ENCODE peak calls at places on chromosomes 12 and 14, in nine cellular contexts. One of them, this sample, is unnamed. For H3K4me1, the result is how much of the 10 kb centered on the place peaks cover.

GRCh38 chr12:2215709-2216560 is 163.1 kb downstream of the CACNA1C start:
- DNase-seq in IMR-90: peak
- DNase-seq in HCT116: no peak
- DNase-seq in body of pancreas: no peak
- DNase-seq in heart left ventricle: no peak
- DNase-seq in A549: no peak
- DNase-seq in HepG2: no peak
- DNase-seq in tibial nerve: no peak
- DNase-seq in transverse colon: no peak
- DNase-seq in this sample: no peak

GRCh38 chr12:126487581-126487980 is 1422.3 kb downstream of the AACS start:
- DNase-seq in tibial nerve: no peak
- DNase-seq in A549: no peak
- DNase-seq in HepG2: no peak
- DNase-seq in IMR-90: no peak
- DNase-seq in heart left ventricle: no peak
- DNase-seq in body of pancreas: no peak
- DNase-seq in transverse colon: no peak
- DNase-seq in HCT116: no peak
- DNase-seq in this sample: no peak

GRCh38 chr12:21818627-21819026 is 44.1 kb upstream of the KCNJ8 start:
- DNase-seq in transverse colon: no peak
- DNase-seq in IMR-90: peak
- DNase-seq in HCT116: no peak
- DNase-seq in heart left ventricle: no peak
- DNase-seq in HepG2: no peak
- DNase-seq in body of pancreas: no peak
- DNase-seq in A549: no peak
- DNase-seq in tibial nerve: no peak
- DNase-seq in this sample: no peak

GRCh38 chr12:16573652-16574077 is 32.3 kb downstream of the LMO3 start:
- DNase-seq in body of pancreas: peak
- DNase-seq in heart left ventricle: no peak
- DNase-seq in tibial nerve: peak
- DNase-seq in HCT116: no peak
- DNase-seq in HepG2: peak
- DNase-seq in transverse colon: peak
- DNase-seq in IMR-90: peak
- DNase-seq in A549: no peak
- DNase-seq in this sample: peak

GRCh38 chr14:97602438-97603117 is 805.4 kb downstream of the VRK1 start:
- DNase-seq in transverse colon: peak
- DNase-seq in A549: no peak
- DNase-seq in HCT116: no peak
- DNase-seq in IMR-90: no peak
- DNase-seq in HepG2: no peak
- DNase-seq in body of pancreas: no peak
- DNase-seq in heart left ventricle: peak
- DNase-seq in tibial nerve: no peak
- DNase-seq in this sample: no peak

GRCh38 chr12:132148368-132149045 is 4.2 kb downstream of the NOC4L start:
- DNase-seq in tibial nerve: no peak
- DNase-seq in HepG2: no peak
- DNase-seq in HCT116: no peak
- DNase-seq in A549: no peak
- DNase-seq in heart left ventricle: no peak
- DNase-seq in IMR-90: no peak
- DNase-seq in transverse colon: no peak
- DNase-seq in body of pancreas: no peak
- DNase-seq in this sample: no peak

GRCh38 chr12:70660002-70660604 is 22.9 kb upstream of the PTPRB start:
- DNase-seq in tibial nerve: no peak
- DNase-seq in body of pancreas: no peak
- DNase-seq in HepG2: no peak
- DNase-seq in transverse colon: no peak
- DNase-seq in HCT116: no peak
- DNase-seq in IMR-90: no peak
- DNase-seq in A549: no peak
- DNase-seq in heart left ventricle: no peak
- DNase-seq in this sample: no peak

GRCh38 chr12:113140706-113141105 is 5.1 kb upstream of the RASAL1 start:
- DNase-seq in HepG2: no peak
- DNase-seq in HCT116: no peak
- DNase-seq in transverse colon: no peak
- DNase-seq in tibial nerve: no peak
- DNase-seq in heart left ventricle: peak
- DNase-seq in body of pancreas: no peak
- DNase-seq in IMR-90: no peak
- DNase-seq in A549: no peak
- DNase-seq in this sample: no peak

GRCh38 chr12:57470286-57470969 is 9.2 kb downstream of the ARHGAP9 start:
- DNase-seq in body of pancreas: no peak
- DNase-seq in tibial nerve: no peak
- DNase-seq in HCT116: no peak
- DNase-seq in IMR-90: no peak
- DNase-seq in HepG2: no peak
- DNase-seq in A549: no peak
- DNase-seq in transverse colon: no peak
- DNase-seq in heart left ventricle: no peak
- DNase-seq in this sample: no peak

DNA sequence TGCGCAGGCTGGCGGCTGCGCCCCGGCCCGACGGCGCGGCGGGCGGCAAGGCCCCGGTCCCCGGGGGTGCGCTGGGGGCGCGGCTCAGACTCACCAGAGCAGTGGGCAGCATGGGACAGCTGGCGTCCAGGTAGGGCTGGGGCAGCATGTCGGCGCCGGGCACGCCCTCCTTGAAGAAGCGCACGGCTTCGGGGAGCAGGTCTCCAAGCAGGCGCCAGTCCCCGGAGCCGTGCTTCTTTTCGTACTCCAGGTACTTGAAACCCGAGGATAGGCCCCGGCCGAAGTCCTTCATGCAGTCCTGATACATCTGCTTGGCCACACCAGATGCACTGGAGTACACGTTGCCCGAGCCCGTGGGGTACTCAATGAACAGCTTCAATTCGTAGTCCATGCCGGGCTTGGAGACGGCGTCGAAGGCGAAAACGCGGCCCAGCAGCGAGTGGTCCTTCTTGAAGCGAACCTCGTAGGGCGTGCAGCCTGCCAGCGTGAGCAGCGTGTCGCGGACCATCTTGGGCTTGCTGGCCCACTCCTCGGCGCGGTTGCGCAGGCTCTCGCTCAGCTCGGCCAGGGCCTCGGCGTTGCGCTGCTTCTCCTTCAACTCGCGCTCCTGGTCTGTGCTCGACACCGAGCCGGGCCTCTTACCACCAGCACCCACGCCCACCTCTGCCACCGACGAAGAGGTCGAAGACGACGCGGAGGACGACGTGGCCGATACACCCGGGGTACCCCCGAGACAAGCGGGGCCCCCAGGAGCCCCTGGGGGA is 2.2 kb downstream of the IRF2BPL start:
- DNase-seq in HCT116: no peak
- DNase-seq in HepG2: no peak
- DNase-seq in heart left ventricle: peak
- DNase-seq in transverse colon: no peak
- DNase-seq in tibial nerve: no peak
- DNase-seq in body of pancreas: peak
- DNase-seq in IMR-90: peak
- DNase-seq in A549: no peak
- DNase-seq in this sample: peak
- H3K4me1 ChIP-seq in HCT116: half or more
- H3K4me1 ChIP-seq in HepG2: half or more
- H3K4me1 ChIP-seq in heart left ventricle: under half
- H3K4me1 ChIP-seq in transverse colon: half or more
- H3K4me1 ChIP-seq in tibial nerve: half or more
- H3K4me1 ChIP-seq in body of pancreas: half or more
- H3K4me1 ChIP-seq in IMR-90: under half
- H3K4me1 ChIP-seq in A549: half or more
- H3K4me1 ChIP-seq in this sample: under half

GRCh38 chr14:72904218-72904617 is 10.3 kb upstream of the DPF3 start:
- DNase-seq in A549: no peak
- DNase-seq in HepG2: no peak
- DNase-seq in IMR-90: no peak
- DNase-seq in HCT116: no peak
- DNase-seq in body of pancreas: no peak
- DNase-seq in tibial nerve: no peak
- DNase-seq in transverse colon: no peak
- DNase-seq in heart left ventricle: no peak
- DNase-seq in this sample: no peak
- TF ChIP-seq POLR2A in A549: no peak
- TF ChIP-seq POLR2A in HepG2: no peak
- TF ChIP-seq POLR2A in IMR-90: no peak
- TF ChIP-seq POLR2A in HCT116: no peak
- TF ChIP-seq POLR2A in body of pancreas: no peak
- TF ChIP-seq POLR2A in tibial nerve: no peak
- TF ChIP-seq POLR2A in transverse colon: no peak
- TF ChIP-seq POLR2A in heart left ventricle: no peak
- TF ChIP-seq POLR2A in this sample: no peak

GRCh38 chr14:72920008-72920407 is 6.3 kb upstream of the DCAF4 start:
- DNase-seq in body of pancreas: no peak
- DNase-seq in transverse colon: no peak
- DNase-seq in HCT116: no peak
- DNase-seq in tibial nerve: no peak
- DNase-seq in IMR-90: no peak
- DNase-seq in HepG2: no peak
- DNase-seq in A549: no peak
- DNase-seq in heart left ventricle: no peak
- DNase-seq in this sample: no peak
- TF ChIP-seq CTCF in body of pancreas: no peak
- TF ChIP-seq CTCF in transverse colon: no peak
- TF ChIP-seq CTCF in HCT116: peak
- TF ChIP-seq CTCF in tibial nerve: no peak
- TF ChIP-seq CTCF in IMR-90: peak
- TF ChIP-seq CTCF in HepG2: no peak
- TF ChIP-seq CTCF in A549: no peak
- TF ChIP-seq CTCF in heart left ventricle: no peak
- TF ChIP-seq CTCF in this sample: no peak

GRCh38 chr12:116133149-116133548 is 144.3 kb downstream of the MED13L start:
- DNase-seq in body of pancreas: no peak
- DNase-seq in IMR-90: peak
- DNase-seq in A549: no peak
- DNase-seq in heart left ventricle: no peak
- DNase-seq in tibial nerve: no peak
- DNase-seq in HepG2: peak
- DNase-seq in HCT116: no peak
- DNase-seq in transverse colon: no peak
- DNase-seq in this sample: no peak
- H3K4me1 ChIP-seq in body of pancreas: under half
- H3K4me1 ChIP-seq in IMR-90: under half
- H3K4me1 ChIP-seq in A549: half or more
- H3K4me1 ChIP-seq in heart left ventricle: under half
- H3K4me1 ChIP-seq in tibial nerve: under half
- H3K4me1 ChIP-seq in HepG2: half or more
- H3K4me1 ChIP-seq in HCT116: under half
- H3K4me1 ChIP-seq in transverse colon: half or more
- H3K4me1 ChIP-seq in this sample: under half

DNA sequence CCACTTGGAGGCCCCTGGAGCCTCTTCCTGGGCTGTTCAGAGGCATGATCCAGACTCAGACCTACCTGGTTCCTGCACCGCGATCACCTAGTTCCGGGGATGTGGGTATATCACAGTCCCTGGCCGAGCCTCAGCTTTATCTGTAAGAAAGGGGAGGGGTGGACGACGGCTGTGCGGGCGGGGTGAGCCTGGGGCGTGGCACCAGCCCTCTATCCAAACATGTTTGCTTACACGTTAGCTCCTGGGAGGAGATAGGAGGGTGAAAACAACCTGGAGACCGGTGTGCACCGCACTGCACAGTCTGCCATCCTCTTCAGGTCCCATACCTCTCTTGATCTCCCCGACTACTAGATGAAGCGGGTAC is 1.2 kb downstream of the ANKRD9 start:
- DNase-seq in A549: peak
- DNase-seq in transverse colon: peak
- DNase-seq in body of pancreas: peak
- DNase-seq in tibial nerve: no peak
- DNase-seq in HepG2: peak
- DNase-seq in IMR-90: no peak
- DNase-seq in HCT116: no peak
- DNase-seq in heart left ventricle: no peak
- DNase-seq in this sample: no peak
- TF ChIP-seq POLR2A in A549: no peak
- TF ChIP-seq POLR2A in transverse colon: peak
- TF ChIP-seq POLR2A in body of pancreas: no peak
- TF ChIP-seq POLR2A in tibial nerve: no peak
- TF ChIP-seq POLR2A in HepG2: no peak
- TF ChIP-seq POLR2A in IMR-90: no peak
- TF ChIP-seq POLR2A in HCT116: no peak
- TF ChIP-seq POLR2A in heart left ventricle: no peak
- TF ChIP-seq POLR2A in this sample: no peak

DNA sequence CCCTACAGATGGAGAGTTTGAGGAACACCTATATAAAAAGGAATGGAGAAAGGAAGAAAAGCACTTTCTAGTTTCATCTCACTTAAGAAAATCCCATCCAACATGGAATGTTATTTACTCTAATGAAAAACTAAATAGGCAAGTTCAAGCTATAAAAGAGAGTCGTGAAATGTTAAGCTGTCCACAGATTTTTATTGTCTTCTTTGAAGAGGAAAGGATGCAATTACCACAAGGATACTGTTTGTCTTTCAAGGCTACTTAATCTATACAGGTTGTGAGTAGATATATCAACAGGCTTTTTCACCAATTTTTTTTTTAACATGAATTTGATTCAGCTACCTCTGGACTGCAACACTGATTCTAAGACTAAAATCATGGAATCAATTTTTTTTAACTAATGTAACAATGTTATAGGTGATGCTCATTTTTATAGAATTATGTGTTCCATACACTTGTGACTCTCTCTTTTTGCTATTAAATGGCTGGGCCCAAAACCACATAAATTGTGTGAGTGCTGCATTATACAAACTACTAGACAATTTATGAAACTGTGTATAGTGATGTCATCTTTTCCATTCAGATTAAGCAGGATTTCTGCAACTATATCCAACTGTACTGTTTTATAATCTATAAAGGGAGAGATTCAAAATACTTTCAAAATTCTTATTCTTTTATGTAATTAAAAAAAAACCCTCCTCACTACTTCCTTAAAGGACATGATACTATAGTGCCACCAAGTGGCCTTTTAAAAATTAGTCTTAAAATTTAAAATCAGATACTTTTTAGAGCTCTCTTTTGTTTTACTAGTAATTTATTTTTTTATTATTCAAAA is 26.7 kb upstream of the BMAL2 start:
- DNase-seq in transverse colon: no peak
- DNase-seq in heart left ventricle: no peak
- DNase-seq in IMR-90: peak
- DNase-seq in tibial nerve: no peak
- DNase-seq in A549: peak
- DNase-seq in HepG2: peak
- DNase-seq in body of pancreas: no peak
- DNase-seq in HCT116: peak
- DNase-seq in this sample: no peak
- TF ChIP-seq CTCF in transverse colon: peak
- TF ChIP-seq CTCF in heart left ventricle: peak
- TF ChIP-seq CTCF in IMR-90: peak
- TF ChIP-seq CTCF in tibial nerve: peak
- TF ChIP-seq CTCF in A549: peak
- TF ChIP-seq CTCF in HepG2: peak
- TF ChIP-seq CTCF in body of pancreas: peak
- TF ChIP-seq CTCF in HCT116: no peak
- TF ChIP-seq CTCF in this sample: peak